ENCODE peak calls at places on chromosome 10, in five cellular contexts. O is psoas muscle, U is Peyer's patch, N is RWPE2, C is lower lobe of right lung. F is an unnamed sample.
A peak's percentile ranks its signal among the peaks of the same experiment; 100 is the strongest.

GRCh38 chr10:4804505-4804904 is 21.5 kb upstream of the AKR1E2 start:
- DNase-seq in O (no peak), U (no peak), N (no peak), C (no peak), F (no peak)

GRCh38 chr10:49629286-49629915 is 15.6 kb downstream of the CHAT start:
- DNase-seq in O (no peak), U (no peak), N (peak; percentile 12), C (no peak), F (no peak)

GRCh38 chr10:90960355-90960814 is 39.5 kb upstream of the ANKRD1 start:
- DNase-seq in O (no peak), U (no peak), N (no peak), C (no peak), F (no peak)

GRCh38 chr10:48614481-48615383 is 9.9 kb upstream of the ARHGAP22 start:
- DNase-seq in O (no peak), U (no peak), N (no peak), C (no peak), F (no peak)

GRCh38 chr10:112663181-112663879 is 216.3 kb downstream of the VTI1A start:
- DNase-seq in O (no peak), U (no peak), N (no peak), C (no peak), F (no peak)

GRCh38 chr10:108254089-108254488 is 1089.6 kb upstream of the SORCS1 start:
- DNase-seq in O (no peak), U (no peak), N (no peak), C (no peak), F (no peak)

GRCh38 chr10:35413985-35414861 is 77.9 kb downstream of the CCNY start:
- DNase-seq in O (no peak), U (no peak), N (no peak), C (no peak), F (no peak)

GRCh38 chr10:58780481-58780880 is 267.8 kb downstream of the BICC1 start:
- DNase-seq in O (no peak), U (no peak), N (no peak), C (no peak), F (no peak)

GRCh38 chr10:51654918-51655317 is 44.5 kb downstream of the CSTF2T start:
- DNase-seq in O (no peak), U (no peak), N (no peak), C (no peak), F (no peak)

GRCh38 chr10:53839437-53840039 is 961.5 kb downstream of the PCDH15 start:
- DNase-seq in O (no peak), U (no peak), N (no peak), C (no peak), F (no peak)

GRCh38 chr10:16009736-16010259 is 149.5 kb upstream of the MINDY3 start:
- DNase-seq in O (no peak), U (no peak), N (no peak), C (no peak), F (no peak)

GRCh38 chr10:77806511-77807157 is 119.9 kb downstream of the DLG5 start:
- DNase-seq in O (no peak), U (no peak), N (no peak), C (peak; percentile 20), F (no peak)

GRCh38 chr10:77810446-77811335 is 115.9 kb downstream of the DLG5 start:
- DNase-seq in O (no peak), U (no peak), N (no peak), C (peak; percentile 39), F (no peak)

GRCh38 chr10:77809336-77809735 is 117.2 kb downstream of the DLG5 start:
- DNase-seq in O (no peak), U (no peak), N (no peak), C (no peak), F (no peak)

GRCh38 chr10:77805676-77806075 is 120.9 kb downstream of the DLG5 start:
- DNase-seq in O (no peak), U (no peak), N (no peak), C (peak; percentile 24), F (no peak)

GRCh38 chr10:77807706-77808105 is 118.8 kb downstream of the DLG5 start:
- DNase-seq in O (no peak), U (no peak), N (no peak), C (peak; percentile 21), F (no peak)
- H3K27ac ChIP-seq in O (no peak overlapping the region), U (no peak overlapping the region), N (no peak overlapping the region), C (no peak overlapping the region), F (no peak overlapping the region)

GRCh38 chr10:123997486-123998196 is 95.8 kb downstream of the CHST15 start:
- DNase-seq in O (no peak), U (peak; percentile 21), N (peak; percentile 80), C (peak; percentile 72), F (peak; percentile 77)

GRCh38 chr10:123995461-123996131 is 97.8 kb downstream of the CHST15 start:
- DNase-seq in O (peak; percentile 54), U (peak; percentile 66), N (peak; percentile 89), C (peak; percentile 69), F (no peak)

GRCh38 chr10:123998197-123999141 is 94.9 kb downstream of the CHST15 start:
- DNase-seq in O (no peak), U (no peak), N (no peak), C (no peak), F (no peak)

GRCh38 chr10:123996302-123996701 is 97.1 kb downstream of the CHST15 start:
- DNase-seq in O (no peak), U (peak; percentile 15), N (no peak), C (no peak), F (no peak)

GRCh38 chr10:123997013-123997412 is 96.4 kb downstream of the CHST15 start:
- DNase-seq in O (no peak), U (no peak), N (no peak), C (no peak), F (no peak)
- H3K27ac ChIP-seq in O (no peak overlapping the region), U (no peak overlapping the region), N (peak overlapping the region; percentile 94), C (no peak overlapping the region), F (no peak overlapping the region)

DNA sequence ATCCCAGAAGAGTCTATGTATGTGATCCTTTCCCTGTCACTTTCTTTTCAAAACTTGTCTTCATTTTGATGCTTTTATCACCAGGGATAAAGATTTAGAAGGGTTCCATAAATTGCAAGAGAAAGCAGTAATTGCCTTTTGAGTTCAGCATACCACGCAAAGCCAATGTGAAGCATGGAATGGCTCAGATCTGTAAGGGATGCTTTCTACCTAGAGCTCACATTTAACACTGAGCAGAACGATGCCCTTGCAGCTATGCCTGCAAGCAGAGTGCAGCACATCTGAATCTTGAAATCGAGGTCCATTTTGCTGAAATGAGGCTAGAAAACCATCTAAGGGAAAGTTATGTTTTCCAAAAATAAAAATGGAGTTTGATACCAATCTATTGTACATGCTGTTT is 171.2 kb upstream of the CELF2 start:
- DNase-seq in O (no peak), U (no peak), N (no peak), C (no peak), F (no peak)
- H3K27ac ChIP-seq in O (no peak overlapping the region), U (peak overlapping the region; percentile 23), N (no peak overlapping the region), C (no peak overlapping the region), F (no peak overlapping the region)

GRCh38 chr10:62243647-62243997 is 25.0 kb downstream of the RTKN2 start:
- DNase-seq in O (no peak), U (no peak), N (no peak), C (no peak), F (no peak)
- H3K27ac ChIP-seq in O (peak overlapping the region; percentile 73), U (peak overlapping the region; percentile 57), N (peak overlapping the region; percentile 89), C (peak overlapping the region; percentile 58), F (peak overlapping the region; percentile 27)

DNA sequence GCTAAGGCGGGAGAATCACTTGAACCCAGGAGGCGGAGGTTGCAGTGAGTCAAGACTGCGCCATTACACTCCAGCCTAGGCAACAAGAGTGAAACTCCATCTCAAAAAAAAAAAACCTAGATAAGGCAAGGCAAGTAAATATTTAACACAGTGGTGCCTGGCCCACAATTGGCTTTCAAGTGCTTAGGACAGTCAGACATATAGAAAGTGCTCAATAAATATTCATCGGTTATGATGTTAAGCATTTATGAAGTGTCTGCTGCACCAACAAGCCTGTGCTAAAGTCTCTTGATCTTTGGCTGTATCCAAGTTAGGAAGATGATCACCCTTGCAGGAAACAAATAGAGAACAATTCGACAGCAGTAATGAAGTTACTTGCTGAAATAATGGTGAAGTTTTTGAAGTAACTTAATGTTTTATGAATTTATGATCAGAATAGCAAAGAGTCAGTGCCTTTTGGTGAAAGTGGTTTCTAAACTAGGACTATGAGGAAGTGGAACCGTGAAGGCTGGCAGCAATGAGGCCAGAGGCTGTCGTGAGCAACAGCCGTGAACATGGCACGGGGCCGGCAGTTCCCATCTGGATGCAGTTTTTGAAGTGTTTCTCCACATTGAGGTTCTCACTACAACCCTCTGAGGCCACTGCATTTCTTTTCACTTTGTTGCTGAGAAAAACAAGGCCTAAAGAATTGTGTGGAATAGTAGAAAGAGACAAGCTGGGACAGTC is 48.1 kb upstream of the GATA3 start:
- DNase-seq in O (no peak), U (no peak), N (no peak), C (no peak), F (no peak)
- H3K27ac ChIP-seq in O (no peak overlapping the region), U (no peak overlapping the region), N (no peak overlapping the region), C (no peak overlapping the region), F (no peak overlapping the region)

GRCh38 chr10:103153765-103154197 is 39.3 kb downstream of the NT5C2 start:
- DNase-seq in O (no peak), U (no peak), N (no peak), C (no peak), F (no peak)
- H3K27ac ChIP-seq in O (peak overlapping the region; percentile 86), U (peak overlapping the region; percentile 63), N (peak overlapping the region; percentile 61), C (peak overlapping the region; percentile 67), F (peak overlapping the region; percentile 47)

GRCh38 chr10:124465777-124466488 is 4.3 kb downstream of the LHPP start:
- DNase-seq in O (no peak), U (no peak), N (no peak), C (no peak), F (no peak)
- H3K27ac ChIP-seq in O (no peak overlapping the region), U (no peak overlapping the region), N (no peak overlapping the region), C (no peak overlapping the region), F (no peak overlapping the region)